ENCODE peak calls at places on chromosomes 7 and 10, in four cellular contexts. I is A549, K is AG04450, J is uterus. T is an unnamed sample. For H3K9me3, the result is how much of the 10 kb centered on the place peaks cover.

GRCh38 chr7:158707610-158708009 is 3.0 kb upstream of the NCAPG2 start:
- DNase-seq in J (no peak), I (peak), K (no peak), T (no peak)

GRCh38 chr10:52229271-52229931 is 84.7 kb upstream of the DKK1 start:
- DNase-seq in K (no peak), I (no peak), J (no peak), T (no peak)

GRCh38 chr7:15648461-15648961 is 38.0 kb downstream of the MEOX2 start:
- DNase-seq in K (no peak), J (no peak), I (no peak), T (no peak)

GRCh38 chr7:110001254-110001938 is 1089.5 kb upstream of the LRRN3 start:
- DNase-seq in I (no peak), K (no peak), J (no peak), T (no peak)

GRCh38 chr7:29224726-29225125 is 30.2 kb downstream of the CHN2 start:
- DNase-seq in K (no peak), J (no peak), I (no peak), T (no peak)

GRCh38 chr7:37097276-37097675 is 351.4 kb downstream of the ELMO1 start:
- DNase-seq in K (no peak), J (no peak), I (no peak), T (no peak)

GRCh38 chr7:81186691-81187090 is 267.8 kb upstream of the SEMA3C start:
- DNase-seq in I (no peak), K (no peak), J (no peak), T (no peak)

GRCh38 chr10:4557469-4557868 is 268.5 kb upstream of the AKR1E2 start:
- DNase-seq in I (no peak), K (no peak), J (no peak), T (no peak)

GRCh38 chr10:19719320-19719719 is 96.9 kb upstream of the PLXDC2 start:
- DNase-seq in K (peak), I (no peak), J (no peak), T (no peak)

GRCh38 chr10:27197980-27198645 is 42.5 kb downstream of the ACBD5 start:
- DNase-seq in J (no peak), I (no peak), K (no peak), T (no peak)

GRCh38 chr7:98116656-98117461 is 10.2 kb downstream of the LMTK2 start:
- DNase-seq in J (no peak), K (peak), I (peak), T (peak)

GRCh38 chr7:74059681-74060588 is 23.7 kb upstream of the LIMK1 start:
- DNase-seq in I (peak), J (no peak), K (no peak), T (peak)

GRCh38 chr7:37067961-37068536 is 343.8 kb upstream of the AOAH start:
- DNase-seq in J (no peak), I (no peak), K (no peak), T (no peak)

GRCh38 chr10:113965077-113965476 is 78.6 kb upstream of the ADRB1 start:
- DNase-seq in I (no peak), J (no peak), K (no peak), T (no peak)

GRCh38 chr7:122354656-122355055 is 50.1 kb upstream of the FEZF1 start:
- DNase-seq in K (no peak), I (no peak), J (no peak), T (no peak)

GRCh38 chr10:49115015-49115795 is at the start of gene VSTM4:
- DNase-seq in J (peak), K (peak), I (no peak), T (no peak)
- H3K27ac ChIP-seq in J (peak), K (peak), I (peak), T (no peak)

DNA sequence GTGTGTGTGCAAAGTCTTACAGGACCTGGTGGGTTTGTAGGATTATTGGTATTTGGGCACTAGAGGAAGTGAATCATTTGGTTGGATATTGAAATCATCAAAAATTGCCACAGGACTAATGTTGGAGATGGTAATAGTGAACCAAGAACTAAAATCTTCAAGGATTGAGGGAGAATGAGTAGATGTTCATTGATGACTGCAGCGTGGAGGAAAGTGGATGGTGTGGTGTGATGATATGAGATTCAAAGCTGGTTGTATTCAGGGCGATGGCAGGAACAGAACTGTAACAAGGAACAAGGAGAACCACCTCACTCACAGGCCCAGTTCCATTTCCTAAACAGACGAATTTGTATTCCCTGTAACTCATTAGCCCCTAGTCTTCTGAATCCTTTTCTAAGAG is 90.3 kb downstream of the TRIM24 start:
- DNase-seq in I (no peak), K (no peak), J (no peak), T (no peak)
- H3K9me3 ChIP-seq in I (under half), K (under half), J (under half), T (under half)

DNA sequence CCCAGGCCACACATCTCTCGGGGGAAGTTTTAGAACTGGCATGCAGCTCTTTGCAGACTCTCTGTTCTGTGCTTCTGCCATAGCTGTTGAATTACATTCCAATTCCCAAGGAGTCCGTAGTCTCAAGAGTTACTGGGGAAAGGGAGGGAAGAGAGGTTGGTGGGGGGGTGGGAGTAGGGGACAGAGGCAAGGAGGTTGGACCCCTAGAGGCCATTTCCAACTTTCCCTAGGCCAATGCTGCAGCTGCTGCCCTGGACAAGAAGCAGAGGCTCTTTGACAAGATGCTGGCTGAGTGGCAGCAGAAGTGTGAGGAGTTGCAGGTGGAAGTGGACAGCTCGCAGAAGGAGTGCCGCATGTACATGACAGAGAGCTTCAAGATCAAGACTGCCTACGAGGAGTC is 23.8 kb downstream of the MYH16 start:
- DNase-seq in I (no peak), K (no peak), J (no peak), T (no peak)
- TF ChIP-seq CTCF in I (no peak), K (no peak), J (no peak), T (no peak)

GRCh38 chr7:155591055-155591750 is 44.8 kb upstream of the CNPY1 start:
- DNase-seq in J (no peak), K (no peak), I (peak), T (no peak)

GRCh38 chr7:155587486-155587885 is 41.1 kb upstream of the CNPY1 start:
- DNase-seq in K (no peak), I (no peak), J (no peak), T (no peak)

GRCh38 chr7:155590215-155591023 is 44.1 kb upstream of the CNPY1 start:
- DNase-seq in I (no peak), J (no peak), K (no peak), T (no peak)

GRCh38 chr7:155588468-155588998 is 42.2 kb upstream of the CNPY1 start:
- DNase-seq in I (no peak), J (no peak), K (no peak), T (no peak)

GRCh38 chr7:155589001-155589980 is 42.9 kb upstream of the CNPY1 start:
- DNase-seq in K (no peak), I (no peak), J (no peak), T (no peak)
- H3K27ac ChIP-seq in K (no peak), I (no peak), J (no peak), T (no peak)